ENCODE peak calls at places on chromosomes 6 and 20, in five cellular contexts. One of them, this sample, is unnamed.

GRCh38 chr20:34189572-34190163 is 51.6 kb upstream of the ASIP start:
- DNase-seq in neuronal stem cell: no peak
- DNase-seq in Jurkat, Clone E6-1: peak; percentile 9
- DNase-seq in lung: no peak
- DNase-seq in adrenal gland: no peak
- DNase-seq in this sample: no peak

GRCh38 chr6:13120483-13121482 is 207.6 kb downstream of the TBC1D7 start:
- DNase-seq in neuronal stem cell: peak; percentile 8
- DNase-seq in Jurkat, Clone E6-1: no peak
- DNase-seq in lung: no peak
- DNase-seq in adrenal gland: no peak
- DNase-seq in this sample: no peak

GRCh38 chr6:159109391-159109790 is 59.8 kb upstream of the FNDC1 start:
- DNase-seq in adrenal gland: peak; percentile 12
- DNase-seq in neuronal stem cell: no peak
- DNase-seq in Jurkat, Clone E6-1: no peak
- DNase-seq in lung: no peak
- DNase-seq in this sample: no peak

GRCh38 chr6:53151676-53152075 is 3.0 kb upstream of the GCM1 start:
- DNase-seq in neuronal stem cell: no peak
- DNase-seq in adrenal gland: no peak
- DNase-seq in lung: no peak
- DNase-seq in Jurkat, Clone E6-1: peak; percentile 17
- DNase-seq in this sample: no peak

GRCh38 chr6:170459451-170459850 is 93.7 kb downstream of the PSMB1 start:
- DNase-seq in lung: no peak
- DNase-seq in adrenal gland: no peak
- DNase-seq in Jurkat, Clone E6-1: no peak
- DNase-seq in neuronal stem cell: no peak
- DNase-seq in this sample: no peak

GRCh38 chr6:105786449-105786848 is 299.7 kb upstream of the PRDM1 start:
- DNase-seq in lung: no peak
- DNase-seq in neuronal stem cell: no peak
- DNase-seq in Jurkat, Clone E6-1: no peak
- DNase-seq in adrenal gland: no peak
- DNase-seq in this sample: no peak

GRCh38 chr6:50658561-50658960 is 54.8 kb upstream of the TFAP2D start:
- DNase-seq in Jurkat, Clone E6-1: no peak
- DNase-seq in adrenal gland: no peak
- DNase-seq in lung: no peak
- DNase-seq in neuronal stem cell: no peak
- DNase-seq in this sample: no peak

GRCh38 chr6:38987503-38987902 is 61.1 kb upstream of the GLP1R start:
- DNase-seq in Jurkat, Clone E6-1: no peak
- DNase-seq in neuronal stem cell: no peak
- DNase-seq in adrenal gland: no peak
- DNase-seq in lung: no peak
- DNase-seq in this sample: no peak

GRCh38 chr6:73739097-73739496 is 43.1 kb downstream of the CD109 start:
- DNase-seq in neuronal stem cell: peak; percentile 75
- DNase-seq in Jurkat, Clone E6-1: peak; percentile 56
- DNase-seq in lung: no peak
- DNase-seq in adrenal gland: no peak
- DNase-seq in this sample: no peak

GRCh38 chr6:35080016-35080680 is 61.0 kb downstream of the TCP11 start:
- DNase-seq in lung: no peak
- DNase-seq in Jurkat, Clone E6-1: no peak
- DNase-seq in adrenal gland: no peak
- DNase-seq in neuronal stem cell: no peak
- DNase-seq in this sample: no peak

GRCh38 chr6:165676435-165677068 is 13.5 kb upstream of the PDE10A start:
- DNase-seq in neuronal stem cell: no peak
- DNase-seq in adrenal gland: no peak
- DNase-seq in lung: no peak
- DNase-seq in Jurkat, Clone E6-1: no peak
- DNase-seq in this sample: peak; percentile 79

GRCh38 chr6:112576421-112576820 is 229.3 kb downstream of the RFPL4B start:
- DNase-seq in neuronal stem cell: no peak
- DNase-seq in Jurkat, Clone E6-1: no peak
- DNase-seq in lung: no peak
- DNase-seq in adrenal gland: no peak
- DNase-seq in this sample: no peak

DNA sequence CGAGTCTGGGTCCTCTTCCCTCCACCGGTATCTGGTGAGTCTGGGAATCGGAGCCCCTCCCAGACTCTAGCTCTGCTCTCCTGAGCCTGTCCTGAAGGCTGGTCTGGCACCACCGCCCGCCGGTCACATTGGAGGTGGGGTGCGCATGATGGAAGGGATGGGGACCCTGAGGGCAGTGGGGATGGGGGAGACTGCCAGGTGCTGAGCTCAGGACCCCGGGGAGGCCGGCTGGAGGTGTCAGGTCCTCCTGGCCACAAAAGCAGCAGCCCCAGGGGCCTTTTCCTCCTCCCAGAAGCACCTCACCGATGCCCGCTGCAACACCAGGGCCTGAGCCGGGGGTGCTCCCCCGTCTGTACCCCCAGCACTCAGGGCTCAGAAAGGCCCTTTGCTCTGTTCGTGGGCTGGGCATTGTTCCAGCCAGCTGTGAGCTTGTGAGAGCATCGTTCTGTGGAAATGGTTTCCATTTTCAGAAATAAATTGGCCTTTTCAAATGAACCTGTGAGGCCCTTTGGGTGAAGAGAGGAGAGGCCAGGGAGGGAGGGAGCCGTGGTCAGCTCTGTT is 2.5 kb upstream of the NPBWR2 start:
- DNase-seq in lung: no peak
- DNase-seq in neuronal stem cell: no peak
- DNase-seq in adrenal gland: no peak
- DNase-seq in Jurkat, Clone E6-1: no peak
- DNase-seq in this sample: peak; percentile 52
- H3K4me3 ChIP-seq in lung: no peak overlapping the region
- H3K4me3 ChIP-seq in neuronal stem cell: no peak overlapping the region
- H3K4me3 ChIP-seq in adrenal gland: no peak overlapping the region
- H3K4me3 ChIP-seq in Jurkat, Clone E6-1: no peak overlapping the region
- H3K4me3 ChIP-seq in this sample: no peak overlapping the region

DNA sequence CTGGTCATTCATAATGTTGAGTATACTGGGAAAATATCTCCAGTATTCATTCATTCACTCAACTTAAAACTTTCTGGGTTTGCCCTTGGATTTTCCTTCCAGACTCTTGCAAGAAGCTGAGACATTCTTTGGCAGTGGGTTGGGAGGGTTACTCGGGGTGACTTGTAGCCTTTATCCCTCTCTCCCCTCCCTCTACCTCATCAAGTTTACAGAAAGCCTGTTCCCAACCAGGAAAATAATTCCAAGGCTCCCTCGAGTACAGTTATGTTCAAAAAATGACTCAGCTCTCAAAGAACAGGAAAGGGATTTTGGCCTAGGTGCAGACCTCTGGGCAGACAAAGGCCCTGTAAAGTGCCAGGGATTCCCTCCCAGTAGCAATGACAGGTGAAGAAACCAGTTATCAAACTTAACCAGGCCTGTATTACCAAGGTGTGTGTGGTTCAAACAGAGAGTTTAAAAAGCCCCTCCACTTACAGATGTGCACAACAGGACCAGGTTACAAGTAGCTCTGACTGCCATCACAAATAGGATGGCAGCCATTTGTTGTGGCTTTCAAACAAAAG is 22.2 kb downstream of the FKBP1A start:
- DNase-seq in lung: no peak
- DNase-seq in neuronal stem cell: no peak
- DNase-seq in Jurkat, Clone E6-1: no peak
- DNase-seq in adrenal gland: no peak
- DNase-seq in this sample: no peak
- H3K4me3 ChIP-seq in lung: no peak overlapping the region
- H3K4me3 ChIP-seq in neuronal stem cell: no peak overlapping the region
- H3K4me3 ChIP-seq in Jurkat, Clone E6-1: no peak overlapping the region
- H3K4me3 ChIP-seq in adrenal gland: no peak overlapping the region
- H3K4me3 ChIP-seq in this sample: no peak overlapping the region

DNA sequence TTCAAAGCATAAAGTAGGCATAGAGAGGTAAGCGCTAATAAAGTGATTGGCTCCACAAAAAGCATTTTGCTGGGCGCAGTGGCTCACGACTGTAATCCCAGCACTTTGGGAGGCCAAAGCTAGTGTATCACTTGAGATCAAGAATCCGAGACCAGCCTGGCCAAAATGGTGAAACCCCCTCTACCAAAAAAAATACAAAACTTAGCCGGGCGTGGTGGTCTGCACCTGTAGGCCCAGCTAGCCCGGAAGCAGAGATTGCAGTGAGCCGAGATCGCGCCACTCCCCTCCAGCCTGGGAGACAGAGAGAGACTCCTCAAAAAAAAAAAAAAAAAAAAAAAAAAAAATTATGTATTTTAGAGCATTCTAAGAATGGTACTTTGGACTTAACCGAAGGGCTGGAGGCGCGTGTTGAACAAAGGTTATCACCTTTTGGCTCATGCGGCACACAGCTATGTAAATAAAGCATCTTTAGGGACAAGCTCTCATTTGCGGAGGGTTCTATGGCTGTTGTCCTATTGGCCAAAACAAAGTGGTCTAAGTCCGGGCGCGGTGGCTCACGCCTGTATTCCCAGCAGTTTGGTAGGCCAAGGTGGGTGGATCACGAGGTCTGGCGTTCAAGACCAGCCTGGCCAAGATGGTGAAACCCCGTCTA is 17.4 kb downstream of the HFE start:
- DNase-seq in neuronal stem cell: no peak
- DNase-seq in Jurkat, Clone E6-1: no peak
- DNase-seq in lung: no peak
- DNase-seq in adrenal gland: no peak
- DNase-seq in this sample: no peak
- H3K4me3 ChIP-seq in neuronal stem cell: peak overlapping the region; percentile 80
- H3K4me3 ChIP-seq in Jurkat, Clone E6-1: peak overlapping the region; percentile 48
- H3K4me3 ChIP-seq in lung: no peak overlapping the region
- H3K4me3 ChIP-seq in adrenal gland: peak overlapping the region; percentile 58
- H3K4me3 ChIP-seq in this sample: peak overlapping the region; percentile 73

DNA sequence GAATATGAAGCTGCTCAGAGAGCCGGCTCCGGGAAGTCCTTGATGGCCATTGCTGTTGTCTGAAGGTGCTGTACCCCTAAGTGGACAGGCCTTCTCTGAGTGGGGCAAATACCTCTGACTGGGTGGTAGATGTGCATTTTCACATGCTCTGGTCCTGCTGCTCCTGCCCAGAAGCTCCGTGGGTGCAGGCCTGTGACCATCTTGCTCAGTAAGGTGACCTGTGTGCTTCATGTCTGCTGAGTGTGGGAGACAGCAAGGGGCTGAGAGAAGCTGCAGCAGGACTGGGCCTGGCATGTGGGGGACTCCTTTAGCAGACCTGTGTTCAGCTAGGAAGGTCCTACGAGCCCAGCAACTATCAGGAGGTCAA is 5.0 kb downstream of the SPATA2 start:
- DNase-seq in neuronal stem cell: no peak
- DNase-seq in Jurkat, Clone E6-1: no peak
- DNase-seq in adrenal gland: no peak
- DNase-seq in lung: no peak
- DNase-seq in this sample: no peak
- H3K4me3 ChIP-seq in neuronal stem cell: no peak overlapping the region
- H3K4me3 ChIP-seq in Jurkat, Clone E6-1: no peak overlapping the region
- H3K4me3 ChIP-seq in adrenal gland: no peak overlapping the region
- H3K4me3 ChIP-seq in lung: no peak overlapping the region
- H3K4me3 ChIP-seq in this sample: no peak overlapping the region

DNA sequence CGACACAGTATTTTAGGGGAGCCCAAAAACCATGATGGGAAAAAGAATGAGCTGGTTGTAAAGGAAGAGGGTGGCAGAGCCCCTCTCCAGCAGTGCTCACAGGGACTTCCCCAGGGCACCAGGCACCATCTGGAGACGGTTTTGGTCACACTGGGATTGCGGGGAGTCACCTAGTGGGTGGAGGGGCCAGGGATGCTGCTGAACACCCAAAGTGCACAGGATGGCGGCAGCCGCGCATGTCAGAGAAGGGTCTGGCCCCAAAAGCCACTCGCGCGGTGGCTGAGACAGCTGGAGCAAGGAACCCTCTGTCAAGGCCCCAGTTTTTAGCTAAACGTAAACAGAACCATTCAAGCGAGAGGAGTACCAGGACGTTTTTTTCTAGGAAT is 10.8 kb downstream of the CTSZ start:
- DNase-seq in Jurkat, Clone E6-1: no peak
- DNase-seq in neuronal stem cell: no peak
- DNase-seq in lung: no peak
- DNase-seq in adrenal gland: no peak
- DNase-seq in this sample: no peak
- H3K4me3 ChIP-seq in Jurkat, Clone E6-1: no peak overlapping the region
- H3K4me3 ChIP-seq in neuronal stem cell: no peak overlapping the region
- H3K4me3 ChIP-seq in lung: no peak overlapping the region
- H3K4me3 ChIP-seq in adrenal gland: no peak overlapping the region
- H3K4me3 ChIP-seq in this sample: no peak overlapping the region

GRCh38 chr6:25137497-25137896 is 141.7 kb upstream of the CARMIL1 start:
- DNase-seq in lung: no peak
- DNase-seq in neuronal stem cell: no peak
- DNase-seq in adrenal gland: no peak
- DNase-seq in Jurkat, Clone E6-1: no peak
- DNase-seq in this sample: no peak
- H3K4me3 ChIP-seq in lung: no peak overlapping the region
- H3K4me3 ChIP-seq in neuronal stem cell: no peak overlapping the region
- H3K4me3 ChIP-seq in adrenal gland: peak overlapping the region; percentile 61
- H3K4me3 ChIP-seq in Jurkat, Clone E6-1: peak overlapping the region; percentile 42
- H3K4me3 ChIP-seq in this sample: peak overlapping the region; percentile 75

GRCh38 chr6:21738180-21739094 is 144.9 kb downstream of the SOX4 start:
- DNase-seq in adrenal gland: no peak
- DNase-seq in lung: peak; percentile 50
- DNase-seq in Jurkat, Clone E6-1: no peak
- DNase-seq in neuronal stem cell: no peak
- DNase-seq in this sample: no peak
- H3K4me3 ChIP-seq in adrenal gland: no peak overlapping the region
- H3K4me3 ChIP-seq in lung: no peak overlapping the region
- H3K4me3 ChIP-seq in Jurkat, Clone E6-1: no peak overlapping the region
- H3K4me3 ChIP-seq in neuronal stem cell: no peak overlapping the region
- H3K4me3 ChIP-seq in this sample: no peak overlapping the region